ENCODE peak calls at places on chromosome 4, in nine cellular contexts. J, K, Y, N, P, R, H, O and E are unnamed samples.
A peak's percentile ranks its signal among the peaks of the same experiment; 100 is the strongest.

GRCh38 chr4:78217557-78217956 is 160.4 kb downstream of the FRAS1 start:
- DNase-seq in J (no peak), K (no peak), Y (no peak), N (no peak), P (no peak), R (no peak), H (no peak), O (no peak), E (no peak)

GRCh38 chr4:29005838-29006237 is 1714.3 kb upstream of the PCDH7 start:
- DNase-seq in J (no peak), K (no peak), Y (no peak), N (no peak), P (no peak), R (no peak), H (no peak), O (no peak), E (no peak)

GRCh38 chr4:139083533-139084424 is 68.2 kb downstream of the NOCT start:
- DNase-seq in J (peak; percentile 85), K (peak; percentile 80), Y (peak; percentile 86), N (peak; percentile 28), P (peak; percentile 71), R (peak; percentile 70), H (peak; percentile 86), O (peak; percentile 35), E (peak; percentile 91)

GRCh38 chr4:84582988-84583870 is at the start of gene CDS1:
- DNase-seq in J (peak; percentile 25), K (peak; percentile 48), Y (peak; percentile 47), N (no peak), P (no peak), R (no peak), H (no peak), O (peak; percentile 32), E (peak; percentile 50)

GRCh38 chr4:89586864-89587263 is 250.1 kb downstream of the SNCA start:
- DNase-seq in J (no peak), K (no peak), Y (no peak), N (no peak), P (no peak), R (peak; percentile 21), H (peak; percentile 20), O (no peak), E (no peak)

GRCh38 chr4:121129606-121130346 is 34.3 kb downstream of the TNIP3 start:
- DNase-seq in J (no peak), K (no peak), Y (no peak), N (no peak), P (no peak), R (no peak), H (no peak), O (no peak), E (no peak)

GRCh38 chr4:19583827-19584569 is 667.7 kb upstream of the SLIT2 start:
- DNase-seq in J (peak; percentile 14), K (no peak), Y (no peak), N (no peak), P (no peak), R (no peak), H (no peak), O (no peak), E (no peak)

GRCh38 chr4:60195256-60195655 is 1004.9 kb upstream of the ADGRL3 start:
- DNase-seq in J (no peak), K (no peak), Y (no peak), N (no peak), P (no peak), R (no peak), H (no peak), O (no peak), E (no peak)

GRCh38 chr4:68109891-68110290 is 19.8 kb downstream of the TMPRSS11F start:
- DNase-seq in J (no peak), K (no peak), Y (peak; percentile 2), N (no peak), P (no peak), R (no peak), H (no peak), O (no peak), E (no peak)

GRCh38 chr4:8391972-8392371 is 48.6 kb downstream of the ACOX3 start:
- DNase-seq in J (peak; percentile 38), K (no peak), Y (no peak), N (peak; percentile 30), P (no peak), R (no peak), H (peak; percentile 74), O (no peak), E (no peak)

GRCh38 chr4:95544433-95545103 is 4.2 kb downstream of the UNC5C start:
- DNase-seq in J (no peak), K (no peak), Y (peak; percentile 5), N (no peak), P (no peak), R (no peak), H (no peak), O (no peak), E (no peak)

GRCh38 chr4:129545599-129546278 is 449.8 kb downstream of the C4orf33 start:
- DNase-seq in J (peak; percentile 1), K (no peak), Y (peak; percentile 18), N (no peak), P (no peak), R (peak; percentile 66), H (no peak), O (no peak), E (no peak)

GRCh38 chr4:31411606-31412005 is 691.4 kb downstream of the PCDH7 start:
- DNase-seq in J (no peak), K (no peak), Y (no peak), N (no peak), P (no peak), R (no peak), H (no peak), O (no peak), E (no peak)

GRCh38 chr4:53688186-53688790 is 97.0 kb upstream of the LNX1 start:
- DNase-seq in J (peak; percentile 97), K (peak; percentile 35), Y (no peak), N (peak; percentile 47), P (no peak), R (no peak), H (peak; percentile 97), O (no peak), E (no peak)

GRCh38 chr4:138868562-138868961 is 147.0 kb upstream of the NOCT start:
- DNase-seq in J (no peak), K (no peak), Y (no peak), N (no peak), P (no peak), R (no peak), H (no peak), O (no peak), E (no peak)

GRCh38 chr4:109738104-109738872 is 8.4 kb upstream of the PLA2G12A start:
- DNase-seq in J (no peak), K (no peak), Y (no peak), N (no peak), P (no peak), R (no peak), H (no peak), O (no peak), E (no peak)

GRCh38 chr4:91322961-91323360 is 980.8 kb upstream of the GRID2 start:
- DNase-seq in J (no peak), K (no peak), Y (no peak), N (no peak), P (no peak), R (no peak), H (no peak), O (no peak), E (no peak)

GRCh38 chr4:5460106-5460801 is 248.1 kb downstream of the EVC2 start:
- DNase-seq in J (no peak), K (no peak), Y (peak; percentile 34), N (peak; percentile 9), P (peak; percentile 35), R (peak; percentile 8), H (peak; percentile 6), O (peak; percentile 60), E (no peak)

GRCh38 chr4:130591091-130591490 is 1495.1 kb downstream of the C4orf33 start:
- DNase-seq in J (no peak), K (no peak), Y (peak; percentile 34), N (no peak), P (no peak), R (no peak), H (no peak), O (no peak), E (no peak)

GRCh38 chr4:15131551-15131950 is 129.3 kb downstream of the CPEB2 start:
- DNase-seq in J (no peak), K (no peak), Y (no peak), N (no peak), P (no peak), R (no peak), H (no peak), O (no peak), E (no peak)

GRCh38 chr4:22021116-22021515 is 72.5 kb upstream of the KCNIP4 start:
- DNase-seq in J (peak; percentile 1), K (no peak), Y (no peak), N (no peak), P (no peak), R (no peak), H (no peak), O (no peak), E (no peak)

GRCh38 chr4:76589872-76590846 is 155.1 kb downstream of the SHROOM3 start:
- DNase-seq in J (peak; percentile 96), K (no peak), Y (peak; percentile 86), N (peak; percentile 53), P (peak; percentile 80), R (no peak), H (peak; percentile 70), O (no peak), E (no peak)

GRCh38 chr4:10104211-10104990 is 12.2 kb downstream of the WDR1 start:
- DNase-seq in J (no peak), K (no peak), Y (no peak), N (no peak), P (no peak), R (no peak), H (no peak), O (no peak), E (no peak)

GRCh38 chr4:121454251-121454979 is 73.6 kb upstream of the QRFPR start:
- DNase-seq in J (no peak), K (no peak), Y (no peak), N (no peak), P (no peak), R (no peak), H (no peak), O (no peak), E (no peak)

GRCh38 chr4:177554966-177555574 is 112.8 kb upstream of the AGA start:
- DNase-seq in J (peak; percentile 34), K (no peak), Y (peak; percentile 35), N (peak; percentile 3), P (no peak), R (peak; percentile 12), H (peak; percentile 13), O (peak; percentile 26), E (no peak)

GRCh38 chr4:37440519-37440900 is 196.0 kb downstream of the NWD2 start:
- DNase-seq in J (no peak), K (no peak), Y (peak; percentile 72), N (no peak), P (no peak), R (no peak), H (no peak), O (no peak), E (no peak)

GRCh38 chr4:168876106-168876505 is 133.9 kb downstream of the CBR4 start:
- DNase-seq in J (no peak), K (no peak), Y (no peak), N (no peak), P (no peak), R (no peak), H (no peak), O (no peak), E (no peak)

GRCh38 chr4:8891646-8892555 is 20.3 kb upstream of the HMX1 start:
- DNase-seq in J (no peak), K (no peak), Y (no peak), N (no peak), P (no peak), R (no peak), H (no peak), O (no peak), E (no peak)

GRCh38 chr4:89067407-89067806 is 10.4 kb upstream of the FAM13A start:
- DNase-seq in J (peak; percentile 12), K (no peak), Y (no peak), N (no peak), P (no peak), R (no peak), H (no peak), O (no peak), E (no peak)

GRCh38 chr4:141788169-141788915 is 152.0 kb downstream of the IL15 start:
- DNase-seq in J (no peak), K (no peak), Y (no peak), N (no peak), P (no peak), R (no peak), H (no peak), O (no peak), E (no peak)

GRCh38 chr4:140238353-140239041 is 84.5 kb upstream of the MAML3 start:
- DNase-seq in J (peak; percentile 27), K (no peak), Y (peak; percentile 86), N (no peak), P (no peak), R (no peak), H (peak; percentile 95), O (no peak), E (peak; percentile 89)